ENCODE peak calls at places on chromosomes 6 and 20, in seven cellular contexts. Y is dermis blood vessel endothelial cell, E is H9, H is T-helper 9 cell, M is EH, Q is endothelial cell of umbilical vein, I is BE2C. S is an unnamed sample.

GRCh38 chr6:67394254-67394653 is 1240.8 kb upstream of the ADGRB3 start:
- DNase-seq in Y (no peak), E (no peak), H (no peak), M (no peak), Q (no peak), I (no peak), S (no peak)

GRCh38 chr20:34997171-34997570 is 41.5 kb downstream of the MYH7B start:
- DNase-seq in Y (no peak), E (peak), H (no peak), M (no peak), Q (no peak), I (peak), S (no peak)

GRCh38 chr20:57483287-57484050 is 41.5 kb downstream of the CTCFL start:
- DNase-seq in Y (no peak), E (no peak), H (no peak), M (no peak), Q (no peak), I (no peak), S (no peak)

GRCh38 chr20:10475225-10475624 is 40.1 kb downstream of the SLX4IP start:
- DNase-seq in Y (no peak), E (no peak), H (no peak), M (no peak), Q (no peak), I (no peak), S (no peak)

GRCh38 chr6:105879902-105880547 is 206.1 kb upstream of the PRDM1 start:
- DNase-seq in Y (no peak), E (no peak), H (no peak), M (no peak), Q (no peak), I (no peak), S (no peak)

GRCh38 chr6:75711173-75711572 is 37.9 kb upstream of the MYO6 start:
- DNase-seq in Y (no peak), E (no peak), H (no peak), M (no peak), Q (no peak), I (no peak), S (no peak)

GRCh38 chr6:36120979-36121706 is 9.2 kb upstream of the MAPK13 start:
- DNase-seq in Y (peak), E (no peak), H (peak), M (peak), Q (peak), I (no peak), S (no peak)

GRCh38 chr20:8914421-8914820 is 154.5 kb upstream of the PLCB4 start:
- DNase-seq in Y (no peak), E (no peak), H (no peak), M (no peak), Q (no peak), I (no peak), S (no peak)

GRCh38 chr6:79313254-79313653 is 78.8 kb upstream of the HMGN3 start:
- DNase-seq in Y (no peak), E (no peak), H (no peak), M (no peak), Q (no peak), I (no peak), S (no peak)

GRCh38 chr6:118680452-118681095 is 29.2 kb upstream of the CEP85L start:
- DNase-seq in Y (no peak), E (no peak), H (no peak), M (no peak), Q (no peak), I (no peak), S (no peak)